ENCODE peak calls at places on chromosomes 11 and 22, in six cellular contexts. One of them, this sample, is unnamed.

GRCh38 chr11:94838027-94838610 is 70.0 kb downstream of the AMOTL1 start:
- DNase-seq in PC-3: peak
- DNase-seq in nephron progenitor cell: no peak
- DNase-seq in upper lobe of left lung: no peak
- DNase-seq in astrocyte of the cerebellum: no peak
- DNase-seq in RWPE1: no peak
- DNase-seq in this sample: no peak

GRCh38 chr11:131745405-131745804 is 375.0 kb downstream of the NTM start:
- DNase-seq in astrocyte of the cerebellum: no peak
- DNase-seq in nephron progenitor cell: no peak
- DNase-seq in PC-3: peak
- DNase-seq in RWPE1: no peak
- DNase-seq in upper lobe of left lung: no peak
- DNase-seq in this sample: no peak

GRCh38 chr11:75949023-75949672 is 134.1 kb downstream of the UVRAG start:
- DNase-seq in PC-3: no peak
- DNase-seq in RWPE1: no peak
- DNase-seq in astrocyte of the cerebellum: no peak
- DNase-seq in upper lobe of left lung: no peak
- DNase-seq in nephron progenitor cell: no peak
- DNase-seq in this sample: no peak

GRCh38 chr11:73163638-73164174 is 21.6 kb upstream of the FCHSD2 start:
- DNase-seq in PC-3: no peak
- DNase-seq in nephron progenitor cell: no peak
- DNase-seq in RWPE1: no peak
- DNase-seq in upper lobe of left lung: no peak
- DNase-seq in astrocyte of the cerebellum: no peak
- DNase-seq in this sample: no peak

GRCh38 chr22:41782751-41783150 is 17.7 kb upstream of the CCDC134 start:
- DNase-seq in astrocyte of the cerebellum: no peak
- DNase-seq in upper lobe of left lung: no peak
- DNase-seq in nephron progenitor cell: no peak
- DNase-seq in RWPE1: no peak
- DNase-seq in PC-3: no peak
- DNase-seq in this sample: no peak

GRCh38 chr11:77040401-77040777 is 6.2 kb downstream of the B3GNT6 start:
- DNase-seq in PC-3: no peak
- DNase-seq in upper lobe of left lung: no peak
- DNase-seq in RWPE1: no peak
- DNase-seq in astrocyte of the cerebellum: no peak
- DNase-seq in nephron progenitor cell: no peak
- DNase-seq in this sample: no peak

GRCh38 chr11:44595964-44596381 is 30.5 kb downstream of the CD82 start:
- DNase-seq in astrocyte of the cerebellum: no peak
- DNase-seq in nephron progenitor cell: no peak
- DNase-seq in PC-3: no peak
- DNase-seq in upper lobe of left lung: no peak
- DNase-seq in RWPE1: no peak
- DNase-seq in this sample: no peak

GRCh38 chr22:44638966-44639739 is 62.9 kb upstream of the PRR5 start:
- DNase-seq in upper lobe of left lung: no peak
- DNase-seq in nephron progenitor cell: no peak
- DNase-seq in RWPE1: no peak
- DNase-seq in PC-3: no peak
- DNase-seq in astrocyte of the cerebellum: peak
- DNase-seq in this sample: no peak

GRCh38 chr11:20839231-20839630 is 169.8 kb downstream of the NELL1 start:
- DNase-seq in nephron progenitor cell: no peak
- DNase-seq in PC-3: no peak
- DNase-seq in astrocyte of the cerebellum: no peak
- DNase-seq in upper lobe of left lung: no peak
- DNase-seq in RWPE1: no peak
- DNase-seq in this sample: no peak

GRCh38 chr11:58562375-58562800 is 13.3 kb downstream of the LPXN start:
- DNase-seq in upper lobe of left lung: no peak
- DNase-seq in astrocyte of the cerebellum: no peak
- DNase-seq in RWPE1: no peak
- DNase-seq in nephron progenitor cell: no peak
- DNase-seq in PC-3: no peak
- DNase-seq in this sample: no peak

GRCh38 chr22:47808236-47808845 is 1045.9 kb downstream of the TBC1D22A start:
- DNase-seq in upper lobe of left lung: no peak
- DNase-seq in nephron progenitor cell: no peak
- DNase-seq in PC-3: no peak
- DNase-seq in RWPE1: no peak
- DNase-seq in astrocyte of the cerebellum: no peak
- DNase-seq in this sample: no peak

GRCh38 chr11:36469881-36470802 is 39.9 kb downstream of the TRAF6 start:
- DNase-seq in PC-3: peak
- DNase-seq in RWPE1: no peak
- DNase-seq in nephron progenitor cell: no peak
- DNase-seq in upper lobe of left lung: no peak
- DNase-seq in astrocyte of the cerebellum: no peak
- DNase-seq in this sample: no peak

GRCh38 chr22:35629406-35630234 is 12.5 kb upstream of the MB start:
- DNase-seq in PC-3: peak
- DNase-seq in astrocyte of the cerebellum: peak
- DNase-seq in RWPE1: peak
- DNase-seq in nephron progenitor cell: no peak
- DNase-seq in upper lobe of left lung: peak
- DNase-seq in this sample: no peak

GRCh38 chr11:111977141-111978027 is 40.2 kb downstream of the DIXDC1 start:
- DNase-seq in nephron progenitor cell: peak
- DNase-seq in astrocyte of the cerebellum: no peak
- DNase-seq in upper lobe of left lung: peak
- DNase-seq in RWPE1: peak
- DNase-seq in PC-3: peak
- DNase-seq in this sample: peak
- TF ChIP-seq CTCF in nephron progenitor cell: no peak
- TF ChIP-seq CTCF in astrocyte of the cerebellum: no peak
- TF ChIP-seq CTCF in upper lobe of left lung: no peak
- TF ChIP-seq CTCF in RWPE1: no peak
- TF ChIP-seq CTCF in PC-3: no peak
- TF ChIP-seq CTCF in this sample: no peak

DNA sequence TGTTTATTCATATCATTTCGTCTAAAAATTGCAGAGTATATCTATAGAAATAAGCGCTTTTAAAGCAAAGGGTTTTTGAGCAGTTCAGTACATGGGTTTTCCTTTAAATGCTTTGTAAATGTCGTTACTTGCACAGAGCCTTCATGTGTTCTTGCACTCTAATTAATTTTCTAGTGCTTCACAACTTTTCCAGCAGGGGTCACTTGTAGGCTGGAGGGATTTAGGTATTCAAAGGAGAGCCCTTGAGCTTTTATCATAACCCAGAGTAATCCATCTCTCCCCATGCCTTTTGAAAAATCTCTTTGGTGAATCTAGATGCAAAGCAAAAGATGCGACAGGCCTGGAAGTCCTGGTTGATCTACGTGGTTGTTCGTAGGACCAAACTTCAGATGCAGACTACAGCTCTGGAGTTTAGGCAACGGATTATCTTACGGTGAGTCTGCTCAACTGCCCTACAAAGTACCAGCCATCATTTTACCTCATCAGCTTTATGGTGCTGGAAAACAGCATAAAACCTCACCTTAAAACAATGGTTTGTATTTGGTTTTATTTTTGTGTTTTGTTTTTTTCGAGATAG is 60.4 kb downstream of the SFI1 start:
- DNase-seq in PC-3: peak
- DNase-seq in nephron progenitor cell: no peak
- DNase-seq in astrocyte of the cerebellum: peak
- DNase-seq in upper lobe of left lung: no peak
- DNase-seq in RWPE1: peak
- DNase-seq in this sample: no peak
- TF ChIP-seq CTCF in PC-3: peak
- TF ChIP-seq CTCF in nephron progenitor cell: peak
- TF ChIP-seq CTCF in astrocyte of the cerebellum: peak
- TF ChIP-seq CTCF in upper lobe of left lung: no peak
- TF ChIP-seq CTCF in RWPE1: peak
- TF ChIP-seq CTCF in this sample: peak

GRCh38 chr11:69727266-69727665 is 23.4 kb upstream of the FGF19 start:
- DNase-seq in nephron progenitor cell: no peak
- DNase-seq in upper lobe of left lung: no peak
- DNase-seq in astrocyte of the cerebellum: no peak
- DNase-seq in RWPE1: no peak
- DNase-seq in PC-3: no peak
- DNase-seq in this sample: no peak

GRCh38 chr11:69729252-69729651 is 25.4 kb upstream of the FGF19 start:
- DNase-seq in astrocyte of the cerebellum: no peak
- DNase-seq in PC-3: no peak
- DNase-seq in nephron progenitor cell: no peak
- DNase-seq in RWPE1: no peak
- DNase-seq in upper lobe of left lung: no peak
- DNase-seq in this sample: no peak

GRCh38 chr11:69726019-69726418 is 22.2 kb upstream of the FGF19 start:
- DNase-seq in nephron progenitor cell: no peak
- DNase-seq in PC-3: no peak
- DNase-seq in upper lobe of left lung: no peak
- DNase-seq in astrocyte of the cerebellum: no peak
- DNase-seq in RWPE1: no peak
- DNase-seq in this sample: no peak

GRCh38 chr11:69730500-69730899 is 26.7 kb upstream of the FGF19 start:
- DNase-seq in astrocyte of the cerebellum: no peak
- DNase-seq in PC-3: no peak
- DNase-seq in RWPE1: no peak
- DNase-seq in nephron progenitor cell: no peak
- DNase-seq in upper lobe of left lung: no peak
- DNase-seq in this sample: no peak

DNA sequence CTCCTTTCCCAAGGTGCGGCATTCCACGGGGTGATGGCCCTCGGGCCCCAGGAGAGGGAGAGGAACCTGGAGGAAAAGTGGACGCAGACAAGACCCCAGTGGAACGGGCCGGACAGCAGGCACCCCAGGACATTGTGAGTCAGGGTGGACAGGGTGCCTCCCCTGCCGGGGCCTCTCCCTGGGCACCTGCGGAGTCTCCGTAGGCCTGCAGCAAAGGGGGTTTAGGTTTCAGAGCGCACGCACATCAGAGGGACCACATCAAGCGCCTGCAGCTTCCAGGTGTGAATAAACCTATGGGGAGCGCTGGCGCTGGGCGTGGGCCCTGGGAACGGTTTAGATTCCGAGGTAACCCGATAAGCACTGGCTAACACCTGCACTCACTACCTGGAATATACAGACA is 22.7 kb upstream of the FGF19 start:
- DNase-seq in PC-3: no peak
- DNase-seq in upper lobe of left lung: no peak
- DNase-seq in RWPE1: no peak
- DNase-seq in nephron progenitor cell: no peak
- DNase-seq in astrocyte of the cerebellum: no peak
- DNase-seq in this sample: no peak
- TF ChIP-seq CTCF in PC-3: no peak
- TF ChIP-seq CTCF in upper lobe of left lung: no peak
- TF ChIP-seq CTCF in RWPE1: no peak
- TF ChIP-seq CTCF in nephron progenitor cell: no peak
- TF ChIP-seq CTCF in astrocyte of the cerebellum: no peak
- TF ChIP-seq CTCF in this sample: no peak

GRCh38 chr11:74170694-74171629 is at the start of the genes C2CD3 and PPME1:
- DNase-seq in RWPE1: peak
- DNase-seq in nephron progenitor cell: peak
- DNase-seq in upper lobe of left lung: peak
- DNase-seq in PC-3: peak
- DNase-seq in astrocyte of the cerebellum: peak
- DNase-seq in this sample: peak
- TF ChIP-seq CTCF in RWPE1: peak
- TF ChIP-seq CTCF in nephron progenitor cell: no peak
- TF ChIP-seq CTCF in upper lobe of left lung: peak
- TF ChIP-seq CTCF in PC-3: peak
- TF ChIP-seq CTCF in astrocyte of the cerebellum: peak
- TF ChIP-seq CTCF in this sample: no peak

GRCh38 chr11:11078344-11078743 is 220.5 kb upstream of the ZBED5 start:
- DNase-seq in RWPE1: no peak
- DNase-seq in PC-3: peak
- DNase-seq in nephron progenitor cell: no peak
- DNase-seq in astrocyte of the cerebellum: no peak
- DNase-seq in upper lobe of left lung: no peak
- DNase-seq in this sample: no peak
- TF ChIP-seq CTCF in RWPE1: no peak
- TF ChIP-seq CTCF in PC-3: peak
- TF ChIP-seq CTCF in nephron progenitor cell: no peak
- TF ChIP-seq CTCF in astrocyte of the cerebellum: no peak
- TF ChIP-seq CTCF in upper lobe of left lung: no peak
- TF ChIP-seq CTCF in this sample: no peak

DNA sequence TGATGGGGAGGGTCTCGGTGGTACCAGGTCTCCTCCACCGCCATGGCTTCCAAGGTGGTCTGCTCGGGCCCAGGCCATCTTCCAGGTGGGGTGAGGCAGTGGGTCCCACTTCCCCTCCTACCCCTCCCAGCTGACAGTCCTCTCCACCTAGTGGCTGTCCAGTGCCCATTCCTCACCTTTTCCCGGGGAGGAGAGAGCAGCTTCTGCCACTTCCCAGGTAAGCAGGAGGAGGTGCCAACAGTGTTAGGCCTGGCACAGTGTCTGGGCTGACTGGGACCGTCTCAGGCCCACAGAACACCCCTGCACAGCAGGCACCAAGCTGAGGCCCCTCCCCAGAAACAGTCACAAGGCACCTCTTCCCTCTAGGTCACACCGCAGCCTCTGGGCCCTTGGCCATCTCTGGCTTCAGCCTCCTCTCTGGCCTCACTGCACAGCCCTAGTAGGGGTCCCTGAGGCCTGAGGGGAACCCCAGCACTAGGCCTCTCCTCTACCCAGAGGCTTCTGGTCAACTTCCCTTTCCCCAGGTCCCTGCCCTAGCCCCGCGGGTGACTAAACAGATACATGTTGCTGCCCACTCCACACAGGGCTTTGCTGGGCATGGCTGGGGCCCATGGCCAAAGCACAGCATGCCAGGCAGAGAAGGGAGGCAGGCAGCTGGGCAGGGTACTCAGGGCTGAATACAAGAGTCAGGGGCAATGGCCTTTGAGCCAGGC is 2.3 kb upstream of the ANKRD13D start:
- DNase-seq in RWPE1: no peak
- DNase-seq in nephron progenitor cell: no peak
- DNase-seq in upper lobe of left lung: peak
- DNase-seq in PC-3: no peak
- DNase-seq in astrocyte of the cerebellum: no peak
- DNase-seq in this sample: no peak
- TF ChIP-seq CTCF in RWPE1: no peak
- TF ChIP-seq CTCF in nephron progenitor cell: no peak
- TF ChIP-seq CTCF in upper lobe of left lung: no peak
- TF ChIP-seq CTCF in PC-3: peak
- TF ChIP-seq CTCF in astrocyte of the cerebellum: no peak
- TF ChIP-seq CTCF in this sample: no peak

DNA sequence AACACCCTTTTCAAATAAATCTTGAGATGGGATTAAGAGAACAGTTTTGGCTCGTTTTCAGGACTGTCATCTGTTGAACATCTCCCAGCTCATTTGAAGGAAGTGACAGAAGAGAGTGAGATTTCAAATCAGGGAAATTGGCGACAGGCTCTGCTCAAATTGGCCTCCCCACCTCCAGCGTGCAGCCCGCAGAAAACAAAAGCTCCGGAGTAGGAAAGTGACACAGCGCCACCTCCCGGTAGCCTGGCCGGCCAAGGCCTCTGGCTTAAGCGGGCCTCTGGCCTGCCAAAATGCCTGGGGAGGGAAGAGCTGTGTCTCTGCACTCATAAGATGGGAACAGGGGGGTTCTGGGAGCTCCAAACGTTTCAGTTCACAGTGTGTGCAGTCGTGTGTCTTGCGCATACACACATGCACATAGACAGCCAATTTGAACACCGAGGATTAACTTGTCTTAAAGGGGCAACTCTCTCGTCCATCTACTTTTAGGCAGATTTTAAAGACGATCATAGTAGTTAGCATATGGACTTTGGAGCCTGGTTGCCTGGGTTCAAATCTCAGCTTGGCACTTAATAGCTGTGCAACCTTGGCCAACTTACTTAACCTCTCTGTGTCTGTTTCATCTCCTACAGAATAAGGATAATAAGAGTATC is 132.7 kb upstream of the RCN1 start:
- DNase-seq in astrocyte of the cerebellum: no peak
- DNase-seq in RWPE1: peak
- DNase-seq in PC-3: peak
- DNase-seq in nephron progenitor cell: peak
- DNase-seq in upper lobe of left lung: peak
- DNase-seq in this sample: no peak
- TF ChIP-seq CTCF in astrocyte of the cerebellum: peak
- TF ChIP-seq CTCF in RWPE1: peak
- TF ChIP-seq CTCF in PC-3: peak
- TF ChIP-seq CTCF in nephron progenitor cell: peak
- TF ChIP-seq CTCF in upper lobe of left lung: no peak
- TF ChIP-seq CTCF in this sample: no peak

This sample was measured in activated B cell treated with CpG ODN at 0.5 μM for 24 hours.